ENCODE peak calls at places on chromosomes 12 and 14, in six cellular contexts. U is WTC11, W is HepG2, P is A549, L is K562, N is H1. S is an unnamed sample.

GRCh38 chr12:24742378-24742777 is 206.5 kb downstream of the BCAT1 start:
- DNase-seq in P (no peak), U (no peak), W (no peak), L (peak; percentile 15), N (no peak), S (no peak)

GRCh38 chr12:122190842-122191668 is 8.1 kb downstream of the LRRC43 start:
- DNase-seq in N (peak; percentile 56), P (peak; percentile 93), L (peak; percentile 87), U (peak; percentile 86), W (peak; percentile 60), S (peak; percentile 75)

GRCh38 chr14:54680636-54681035 is 113.7 kb downstream of the SAMD4A start:
- DNase-seq in W (no peak), L (no peak), N (no peak), P (no peak), U (no peak), S (no peak)

GRCh38 chr14:106872619-106873446 is 1346.5 kb downstream of the TMEM121 start:
- DNase-seq in L (peak; percentile 12), N (no peak), P (peak; percentile 53), W (peak; percentile 84), U (no peak), S (no peak)

GRCh38 chr12:104641862-104642261 is 185.1 kb downstream of the CHST11 start:
- DNase-seq in L (no peak), N (no peak), P (no peak), W (no peak), U (no peak), S (no peak)

GRCh38 chr12:93521225-93521854 is 51.1 kb upstream of the SOCS2 start:
- DNase-seq in U (no peak), P (no peak), W (no peak), N (no peak), L (peak; percentile 30), S (no peak)

GRCh38 chr12:89521348-89522238 is 3.0 kb downstream of the GALNT4 start:
- DNase-seq in P (no peak), W (peak; percentile 71), U (no peak), N (no peak), L (no peak), S (peak; percentile 22)

GRCh38 chr14:75025082-75025481 is 22.4 kb downstream of the EIF2B2 start:
- DNase-seq in W (no peak), N (no peak), P (no peak), U (no peak), L (peak; percentile 53), S (peak; percentile 84)

GRCh38 chr12:100672075-100672592 is 98.7 kb downstream of the GAS2L3 start:
- DNase-seq in L (peak; percentile 47), U (peak; percentile 85), W (peak; percentile 24), P (peak; percentile 21), N (no peak), S (peak; percentile 6)

GRCh38 chr12:101992091-101992490 is 69.7 kb downstream of the WASHC3 start:
- DNase-seq in N (no peak), W (no peak), L (no peak), P (no peak), U (no peak), S (no peak)

GRCh38 chr14:93249128-93249831 is 42.2 kb downstream of the UBR7 start:
- DNase-seq in N (no peak), U (no peak), P (no peak), W (no peak), L (no peak), S (no peak)

GRCh38 chr14:78154827-78155226 is 15.3 kb upstream of the NRXN3 start:
- DNase-seq in N (peak; percentile 10), U (peak; percentile 58), L (peak; percentile 23), P (no peak), W (no peak), S (no peak)

GRCh38 chr14:77882098-77882497 is 82.2 kb downstream of the ADCK1 start:
- DNase-seq in L (no peak), U (no peak), P (no peak), W (no peak), N (no peak), S (no peak)

GRCh38 chr14:28308727-28309126 is 457.9 kb upstream of the FOXG1 start:
- DNase-seq in N (no peak), W (no peak), P (no peak), U (no peak), L (no peak), S (peak; percentile 60)

GRCh38 chr12:107760207-107760816 is 625 bp downstream of the PRDM4 start:
- DNase-seq in U (peak; percentile 30), W (peak; percentile 19), N (no peak), L (peak; percentile 38), P (peak; percentile 36), S (peak; percentile 30)

GRCh38 chr14:103091041-103091882 is 3.3 kb upstream of the EXOC3L4 start:
- DNase-seq in U (peak; percentile 66), L (peak; percentile 90), N (no peak), P (peak; percentile 88), W (no peak), S (no peak)

GRCh38 chr14:75542585-75543091 is 20.4 kb downstream of the BATF start:
- DNase-seq in P (no peak), U (no peak), L (peak; percentile 55), N (no peak), W (no peak), S (no peak)

GRCh38 chr12:87155616-87156015 is 873.6 kb downstream of the C12orf50 start:
- DNase-seq in P (no peak), N (no peak), L (no peak), W (no peak), U (no peak), S (no peak)

GRCh38 chr12:57477710-57478681 is 1.7 kb downstream of the ARHGAP9 start:
- DNase-seq in N (no peak), W (no peak), P (no peak), L (peak; percentile 48), U (no peak), S (no peak)

GRCh38 chr14:92615451-92615850 is 101.9 kb downstream of the RIN3 start:
- DNase-seq in U (no peak), L (no peak), P (no peak), W (no peak), N (no peak), S (no peak)

GRCh38 chr12:623172-623864 is 39.9 kb downstream of the NINJ2 start:
- DNase-seq in W (no peak), N (no peak), P (no peak), U (no peak), L (no peak), S (no peak)

GRCh38 chr14:95495538-95496025 is 20.9 kb downstream of the SYNE3 start:
- DNase-seq in P (no peak), U (no peak), N (no peak), W (no peak), L (no peak), S (peak; percentile 68)

GRCh38 chr12:116964740-116965090 is 54.0 kb downstream of the FBXW8 start:
- DNase-seq in W (no peak), U (no peak), L (no peak), P (no peak), N (no peak), S (no peak)

GRCh38 chr12:116968986-116969385 is 58.2 kb downstream of the FBXW8 start:
- DNase-seq in W (no peak), P (no peak), L (no peak), N (no peak), U (no peak), S (no peak)

GRCh38 chr12:116971222-116971621 is 60.5 kb downstream of the FBXW8 start:
- DNase-seq in L (no peak), W (no peak), P (no peak), N (no peak), U (no peak), S (no peak)

GRCh38 chr12:116964004-116964739 is 53.4 kb downstream of the FBXW8 start:
- DNase-seq in P (no peak), N (no peak), U (no peak), W (no peak), L (no peak), S (no peak)

DNA sequence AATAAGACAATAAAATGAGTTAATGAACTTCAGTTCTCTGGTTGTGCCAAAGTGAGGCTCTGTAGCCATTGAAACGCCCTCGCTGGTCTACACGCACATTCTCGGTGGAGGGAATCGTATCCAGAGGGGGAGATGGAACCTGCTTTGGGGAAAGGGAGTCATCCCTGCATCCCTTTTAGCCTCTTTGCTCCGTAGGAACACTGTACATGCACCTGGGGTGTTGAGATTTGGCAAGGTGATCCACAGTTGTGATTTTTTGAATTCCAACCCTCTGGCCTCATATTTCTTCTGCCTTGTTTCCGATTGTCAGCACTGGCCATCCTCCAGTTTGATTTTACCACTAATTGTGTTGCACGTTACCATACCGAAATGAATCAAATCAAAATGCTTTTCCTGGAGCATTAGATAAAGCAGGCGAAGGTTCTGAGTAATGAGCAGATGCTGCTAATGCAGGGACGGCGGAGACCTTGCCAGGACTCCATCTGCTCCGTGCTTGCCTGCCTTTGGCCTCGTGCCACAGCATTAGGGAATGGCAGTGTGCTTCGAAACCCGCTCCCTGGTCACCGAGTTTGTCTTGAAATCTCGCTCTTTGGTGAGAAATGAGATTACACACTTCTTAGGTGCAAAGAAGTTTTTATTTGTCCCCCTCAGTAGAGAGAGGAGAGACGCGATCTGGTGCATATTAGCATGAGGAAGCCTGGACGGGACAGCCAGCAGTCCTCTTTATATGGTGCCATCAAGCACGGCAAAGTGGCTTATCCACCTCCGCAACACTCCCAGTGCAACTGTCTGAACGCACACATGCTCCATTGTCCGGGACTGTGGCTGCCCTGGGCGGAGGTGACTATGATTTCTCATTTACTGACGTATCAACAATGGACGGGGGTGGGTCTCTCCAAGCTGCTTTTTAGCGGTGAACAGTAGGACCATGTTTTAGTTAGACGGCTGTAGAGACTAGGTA is 59.1 kb downstream of the FBXW8 start:
- DNase-seq in N (no peak), L (no peak), P (no peak), U (no peak), W (no peak), S (no peak)
- TF ChIP-seq MAX in N (no peak), L (no peak), P (no peak), U (no peak), W (no peak), S (no peak)

GRCh38 chr12:77855548-77855947 is 24.9 kb downstream of the NAV3 start:
- DNase-seq in P (no peak), U (no peak), L (no peak), N (no peak), W (no peak), S (no peak)
- TF ChIP-seq MAX in P (no peak), U (no peak), L (no peak), N (no peak), W (no peak), S (no peak)

GRCh38 chr12:52204931-52205505 is 13.2 kb upstream of the KRT80 start:
- DNase-seq in P (no peak), U (no peak), L (no peak), W (no peak), N (no peak), S (no peak)

GRCh38 chr12:52204095-52204930 is 12.5 kb upstream of the KRT80 start:
- DNase-seq in N (no peak), U (peak; percentile 10), L (no peak), W (no peak), P (no peak), S (no peak)

GRCh38 chr12:52201520-52201839 is 9.7 kb upstream of the KRT80 start:
- DNase-seq in N (no peak), W (no peak), U (no peak), P (no peak), L (no peak), S (no peak)

GRCh38 chr12:52202361-52203078 is 10.7 kb upstream of the KRT80 start:
- DNase-seq in L (no peak), N (no peak), W (no peak), U (no peak), P (no peak), S (no peak)

GRCh38 chr12:52203126-52203921 is 11.5 kb upstream of the KRT80 start:
- DNase-seq in L (no peak), U (peak; percentile 9), P (peak; percentile 66), N (no peak), W (peak; percentile 63), S (no peak)
- TF ChIP-seq MAX in L (peak; percentile 75), U (no peak), P (peak; percentile 99), N (no peak), W (no peak), S (peak; percentile 27)

GRCh38 chr12:63880742-63881141 is 36.2 kb downstream of the SRGAP1 start:
- DNase-seq in L (no peak), N (no peak), U (no peak), W (no peak), P (no peak), S (no peak)
- TF ChIP-seq MAX in L (no peak), N (no peak), U (no peak), W (no peak), P (no peak), S (no peak)